ENCODE peak calls at places on chromosome 3, in four cellular contexts. C, L, I and T are unnamed samples.

GRCh38 chr3:31295150-31295765 is 237.5 kb upstream of the STT3B start:
- DNase-seq in C (no peak), L (no peak), I (no peak), T (no peak)

GRCh38 chr3:150599611-150600297 is 3.4 kb upstream of the SELENOT start:
- DNase-seq in C (no peak), L (no peak), I (peak), T (peak)

GRCh38 chr3:48561045-48561736 is 2.4 kb downstream of the UCN2 start:
- DNase-seq in C (no peak), L (no peak), I (peak), T (peak)

GRCh38 chr3:104879919-104880318 is 486.8 kb upstream of the ALCAM start:
- DNase-seq in C (no peak), L (no peak), I (no peak), T (peak)

GRCh38 chr3:56702487-56703315 is 19.6 kb upstream of the TASOR start:
- DNase-seq in C (no peak), L (peak), I (peak), T (peak)

GRCh38 chr3:52705688-52706686 is at the start of the genes GLT8D1 and SPCS1:
- DNase-seq in C (no peak), L (peak), I (peak), T (peak)

GRCh38 chr3:41683666-41684350 is 278.1 kb downstream of the ULK4 start:
- DNase-seq in C (no peak), L (no peak), I (no peak), T (peak)

GRCh38 chr3:15645740-15646490 is 44.4 kb downstream of the BTD start:
- DNase-seq in C (no peak), L (peak), I (no peak), T (peak)

GRCh38 chr3:104018541-104018940 is 1348.2 kb upstream of the ALCAM start:
- DNase-seq in C (no peak), L (no peak), I (no peak), T (no peak)

GRCh38 chr3:13114811-13115615 is 41.8 kb upstream of the IQSEC1 start:
- DNase-seq in C (no peak), L (no peak), I (no peak), T (no peak)

GRCh38 chr3:5510300-5510699 is 322.8 kb downstream of the EDEM1 start:
- DNase-seq in C (no peak), L (no peak), I (no peak), T (no peak)

GRCh38 chr3:100910986-100911385 is 82.2 kb downstream of the ABI3BP start:
- DNase-seq in C (no peak), L (no peak), I (no peak), T (no peak)

DNA sequence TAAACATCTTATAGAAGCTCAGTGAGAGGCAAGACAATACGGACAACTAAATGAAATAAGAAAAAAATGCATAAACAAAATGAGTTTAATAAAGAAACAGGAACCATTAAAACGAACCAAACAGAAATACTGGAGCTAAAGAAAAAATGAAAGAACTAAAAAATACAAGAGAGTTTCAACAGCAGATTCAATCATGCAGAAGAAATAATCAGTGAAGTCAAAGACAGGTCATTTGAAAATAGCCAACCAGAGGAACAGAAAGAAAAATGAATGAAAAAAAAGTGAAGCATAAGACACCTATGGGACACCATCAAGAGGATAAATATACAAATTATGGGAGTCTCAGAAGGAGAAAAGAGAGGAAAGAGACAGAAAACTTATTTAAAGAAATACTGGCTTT is 42.5 kb upstream of the PRR20G start:
- DNase-seq in C (no peak), L (no peak), I (no peak), T (no peak)
- TF ChIP-seq POLR2A in C (no peak), L (no peak), I (no peak), T (no peak)

DNA sequence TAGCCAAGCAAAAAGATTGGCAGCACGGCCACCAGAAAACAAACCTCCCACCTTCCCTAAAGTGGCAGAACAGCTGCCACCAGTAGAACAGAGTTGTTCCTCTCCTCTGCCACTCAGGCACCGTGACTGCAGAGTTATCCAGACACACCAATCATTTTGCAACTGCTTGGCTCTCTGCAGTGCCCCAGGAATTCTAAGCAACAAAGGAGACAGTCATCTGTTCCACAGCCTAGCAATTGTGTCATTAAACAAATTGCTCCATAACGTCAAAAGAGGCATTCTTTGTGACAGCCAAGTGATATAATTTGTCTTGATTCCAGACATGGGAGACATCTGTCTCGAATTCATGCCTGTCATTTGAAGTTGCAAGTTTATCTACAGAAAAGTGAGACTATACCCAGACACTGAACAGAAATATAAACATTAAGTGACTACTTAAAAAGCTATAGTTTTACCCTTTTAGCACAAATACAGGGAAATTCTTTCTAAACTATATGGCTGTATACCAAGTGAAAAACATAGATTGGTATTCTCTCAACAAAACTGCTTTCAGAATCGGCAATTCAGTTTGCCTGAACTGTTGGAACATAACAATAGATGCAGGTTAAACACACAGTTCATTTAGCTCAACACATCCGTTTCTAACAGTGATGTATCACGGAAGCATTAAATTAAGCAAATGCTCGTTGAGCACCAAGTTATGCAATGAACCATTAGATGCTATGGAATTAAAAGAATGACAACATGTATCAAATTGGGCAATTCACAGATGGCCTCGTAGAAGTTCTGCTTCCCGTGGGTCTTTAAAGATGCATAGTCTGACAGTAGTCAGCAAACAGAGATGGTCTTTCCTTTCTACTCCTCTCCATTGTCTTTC is 281.3 kb downstream of the FGF12 start:
- DNase-seq in C (no peak), L (no peak), I (no peak), T (no peak)
- TF ChIP-seq RCOR1 in C (no peak), L (no peak), I (no peak), T (no peak)

DNA sequence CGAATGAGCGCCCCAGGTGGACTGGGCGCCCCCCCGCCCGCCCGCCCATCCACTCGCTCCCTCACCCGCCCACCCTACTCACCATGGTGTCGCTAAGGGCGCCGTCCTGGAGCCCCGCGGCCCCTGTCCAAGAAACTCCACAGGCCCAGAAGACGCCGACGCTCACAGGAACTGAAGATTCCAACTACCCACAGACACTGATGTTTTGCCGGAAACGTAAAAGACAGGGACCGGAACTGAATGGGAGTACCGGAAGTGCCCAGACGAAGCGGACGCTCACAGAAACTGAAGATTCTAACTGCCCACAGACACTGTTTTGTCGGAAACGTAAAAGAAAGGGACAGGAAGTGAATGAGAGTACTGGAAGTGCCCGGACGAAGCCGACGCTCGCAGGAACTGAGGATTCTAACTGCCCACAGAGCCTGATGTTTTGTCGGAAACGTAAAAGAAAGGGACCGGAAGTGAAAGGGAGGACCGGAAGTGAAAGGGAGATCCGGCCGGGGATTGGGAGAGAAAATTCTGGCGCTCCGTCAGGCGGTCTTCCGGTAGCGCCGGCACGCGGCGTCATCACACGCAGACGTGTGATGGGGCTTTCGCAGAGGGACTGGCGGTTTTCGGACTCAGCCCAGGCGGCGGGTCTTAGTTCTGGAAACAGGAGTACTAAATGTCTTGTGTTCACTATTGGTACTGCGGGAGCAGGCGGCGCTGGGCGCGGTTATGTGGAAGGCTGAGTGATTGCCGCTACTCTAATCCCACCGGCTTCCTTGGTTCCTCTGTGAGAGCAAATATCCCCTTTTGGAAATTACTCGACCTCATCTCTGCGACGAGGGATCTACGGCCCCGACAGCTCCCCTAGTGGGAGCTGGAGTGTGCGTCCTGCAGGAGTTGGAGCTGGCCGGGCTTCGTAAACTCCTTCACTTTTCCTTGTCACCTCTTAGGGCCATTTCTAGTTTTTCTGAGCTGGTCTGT is at the start of gene ISY1:
- DNase-seq in C (peak), L (peak), I (peak), T (peak)
- TF ChIP-seq POLR2A in C (peak), L (peak), I (peak), T (peak)

GRCh38 chr3:194856296-194856695 is 170.6 kb downstream of the FAM43A start:
- DNase-seq in C (no peak), L (no peak), I (no peak), T (no peak)

GRCh38 chr3:194852836-194853508 is 167.3 kb downstream of the FAM43A start:
- DNase-seq in C (no peak), L (no peak), I (no peak), T (no peak)

GRCh38 chr3:194857459-194858113 is 171.9 kb downstream of the FAM43A start:
- DNase-seq in C (no peak), L (no peak), I (no peak), T (peak)

GRCh38 chr3:194854290-194855024 is 168.8 kb downstream of the FAM43A start:
- DNase-seq in C (no peak), L (no peak), I (no peak), T (no peak)

GRCh38 chr3:194855025-194855391 is 169.3 kb downstream of the FAM43A start:
- DNase-seq in C (no peak), L (no peak), I (no peak), T (no peak)
- TF ChIP-seq RCOR1 in C (no peak), L (no peak), I (no peak), T (no peak)

GRCh38 chr3:50321146-50321843 is 1.2 kb downstream of the HYAL2 start:
- DNase-seq in C (peak), L (peak), I (peak), T (peak)
- TF ChIP-seq POLR2A in C (peak), L (peak), I (no peak), T (peak)

GRCh38 chr3:78349571-78349970 is 1309.7 kb downstream of the ROBO2 start:
- DNase-seq in C (no peak), L (no peak), I (no peak), T (no peak)
- TF ChIP-seq RCOR1 in C (no peak), L (no peak), I (no peak), T (no peak)

DNA sequence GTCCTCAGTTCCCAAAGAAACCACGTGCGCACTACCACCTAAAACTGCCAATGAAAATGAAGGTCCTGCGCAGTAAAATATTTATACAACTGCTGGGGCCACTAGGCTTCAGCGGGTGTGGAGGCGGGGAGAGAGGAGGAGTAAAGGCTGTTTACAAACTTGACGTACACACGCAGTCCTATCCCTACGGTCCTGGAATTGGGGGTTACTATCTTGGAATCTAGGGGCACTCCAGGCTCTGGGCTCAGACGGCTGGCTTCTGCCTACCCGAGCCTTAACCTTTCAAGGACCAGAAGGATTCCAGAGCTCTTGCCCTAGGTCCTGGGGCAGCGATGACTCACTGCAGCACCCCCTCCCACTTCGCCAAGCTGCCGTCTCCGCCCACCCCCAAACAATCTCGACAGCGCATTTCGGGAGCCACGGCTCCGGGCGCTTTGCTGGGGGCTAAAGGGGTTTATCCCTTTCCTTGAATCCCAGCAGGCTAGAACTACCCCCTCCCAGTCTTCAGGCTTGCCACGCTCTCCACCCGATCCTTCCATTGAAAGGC is 3.0 kb downstream of the ADAMTS9 start:
- DNase-seq in C (no peak), L (no peak), I (no peak), T (peak)
- TF ChIP-seq POLR2A in C (no peak), L (no peak), I (no peak), T (no peak)

GRCh38 chr3:186625600-186626042 is 12.8 kb downstream of the AHSG start:
- DNase-seq in C (no peak), L (no peak), I (no peak), T (no peak)

GRCh38 chr3:186628756-186629155 is 11.4 kb upstream of the FETUB start:
- DNase-seq in C (no peak), L (no peak), I (no peak), T (no peak)

GRCh38 chr3:186627852-186628414 is 12.3 kb upstream of the FETUB start:
- DNase-seq in C (no peak), L (no peak), I (no peak), T (no peak)

GRCh38 chr3:186624598-186624997 is 11.7 kb downstream of the AHSG start:
- DNase-seq in C (no peak), L (no peak), I (no peak), T (no peak)

DNA sequence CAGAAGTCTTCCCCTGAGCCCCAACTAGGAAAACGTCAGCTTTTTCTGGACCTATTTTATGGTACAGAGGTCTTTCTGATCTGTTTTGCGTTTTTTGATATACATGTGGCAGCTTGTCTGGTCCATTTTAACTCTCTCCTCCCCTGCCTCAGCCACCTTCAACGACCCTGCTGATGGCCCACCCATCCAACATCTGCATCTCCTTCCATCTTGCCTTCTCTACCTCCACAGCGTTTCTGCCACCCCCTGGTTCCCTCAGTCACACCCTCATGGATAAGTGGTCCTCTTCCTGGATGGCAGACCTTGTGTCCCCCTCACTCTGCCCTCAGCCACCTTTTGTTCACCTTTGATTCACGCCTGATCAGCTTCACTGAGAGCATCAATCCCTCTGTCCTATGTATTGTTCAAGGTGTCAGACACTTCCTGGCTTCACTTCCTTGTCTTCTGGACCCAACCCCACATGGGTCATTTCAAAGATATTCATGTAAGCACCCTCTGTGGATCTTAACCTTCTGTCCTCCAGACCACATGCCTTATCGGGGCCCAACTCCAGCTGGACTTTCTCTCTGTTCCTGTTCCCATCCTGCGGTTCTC is 13.5 kb downstream of the AHSG start:
- DNase-seq in C (no peak), L (no peak), I (no peak), T (no peak)
- TF ChIP-seq RCOR1 in C (no peak), L (no peak), I (no peak), T (no peak)